ENCODE peak calls at places on chromosome 21, in five cellular contexts. B, U, G, J and I are unnamed samples.
A peak's percentile ranks its signal among the peaks of the same experiment; 100 is the strongest.

GRCh38 chr21:33289199-33289819 is 23.1 kb downstream of the IL10RB start:
- DNase-seq in B (no peak), J (peak; percentile 86), U (no peak), G (peak; percentile 56), I (no peak)

GRCh38 chr21:19236209-19236608 is 832.6 kb upstream of the TMPRSS15 start:
- DNase-seq in B (no peak), U (no peak), G (no peak), J (no peak), I (no peak)

GRCh38 chr21:40141621-40142020 is 274.4 kb downstream of the PCP4 start:
- DNase-seq in U (no peak), J (no peak), G (no peak), B (no peak), I (no peak)

GRCh38 chr21:19529031-19529430 is 1125.4 kb upstream of the TMPRSS15 start:
- DNase-seq in U (no peak), B (no peak), J (no peak), G (no peak), I (no peak)

GRCh38 chr21:31191553-31191952 is 152.5 kb downstream of the TIAM1 start:
- DNase-seq in B (no peak), G (no peak), U (no peak), J (no peak), I (no peak)

GRCh38 chr21:26127918-26128317 is 42.7 kb downstream of the APP start:
- DNase-seq in B (no peak), U (no peak), J (peak; percentile 55), G (peak; percentile 59), I (no peak)

GRCh38 chr21:14616303-14617039 is 70.4 kb upstream of the SAMSN1 start:
- DNase-seq in J (no peak), G (peak; percentile 20), B (no peak), U (no peak), I (no peak)

GRCh38 chr21:41074607-41075184 is 93.3 kb upstream of the BACE2 start:
- DNase-seq in U (no peak), G (no peak), J (no peak), B (no peak), I (no peak)

GRCh38 chr21:40618216-40618615 is 228.7 kb downstream of the DSCAM start:
- DNase-seq in B (no peak), U (no peak), J (no peak), G (no peak), I (no peak)

GRCh38 chr21:14877581-14878228 is 187.1 kb downstream of the NRIP1 start:
- DNase-seq in J (peak; percentile 55), G (no peak), B (no peak), U (no peak), I (no peak)

GRCh38 chr21:36188081-36188681 is 31.6 kb downstream of the DOP1B start:
- DNase-seq in B (no peak), G (no peak), U (no peak), J (no peak), I (no peak)

GRCh38 chr21:46199436-46200373 is 15.4 kb upstream of the SPATC1L start:
- DNase-seq in B (no peak), U (no peak), G (no peak), J (no peak), I (no peak)

GRCh38 chr21:41508415-41509205 is 652 bp upstream of the TMPRSS2 start:
- DNase-seq in J (no peak), G (no peak), B (no peak), U (no peak), I (no peak)

GRCh38 chr21:23111070-23111605 is 2112.9 kb downstream of the NCAM2 start:
- DNase-seq in B (no peak), J (no peak), G (no peak), U (no peak), I (no peak)

GRCh38 chr21:32371913-32372314 is 20.9 kb downstream of the URB1 start:
- DNase-seq in U (no peak), J (peak; percentile 57), G (peak; percentile 93), B (no peak), I (no peak)

GRCh38 chr21:39900491-39900890 is 33.3 kb downstream of the PCP4 start:
- DNase-seq in U (no peak), G (no peak), B (no peak), J (no peak), I (no peak)

GRCh38 chr21:14403681-14404318 is 20.9 kb upstream of the HSPA13 start:
- DNase-seq in U (peak; percentile 45), B (no peak), J (peak; percentile 11), G (peak; percentile 64), I (peak; percentile 41)

GRCh38 chr21:46325073-46325912 is 1.3 kb downstream of the PCNT start:
- DNase-seq in J (peak; percentile 28), G (peak; percentile 56), B (peak; percentile 35), U (peak; percentile 60), I (peak; percentile 58)

GRCh38 chr21:25506887-25507286 is 100.4 kb downstream of the MRPL39 start:
- DNase-seq in J (peak; percentile 63), B (no peak), U (no peak), G (peak; percentile 6), I (no peak)

GRCh38 chr21:38300180-38300579 is 43.4 kb downstream of the KCNJ15 start:
- DNase-seq in G (no peak), U (no peak), B (no peak), J (no peak), I (peak; percentile 34)

GRCh38 chr21:38298833-38299232 is 42.0 kb downstream of the KCNJ15 start:
- DNase-seq in U (no peak), G (no peak), B (no peak), J (no peak), I (no peak)

GRCh38 chr21:38299651-38300050 is 42.9 kb downstream of the KCNJ15 start:
- DNase-seq in U (no peak), J (no peak), B (no peak), G (no peak), I (no peak)

GRCh38 chr21:38303300-38303699 is 46.5 kb downstream of the KCNJ15 start:
- DNase-seq in U (no peak), B (peak; percentile 61), J (peak; percentile 84), G (peak; percentile 91), I (no peak)

DNA sequence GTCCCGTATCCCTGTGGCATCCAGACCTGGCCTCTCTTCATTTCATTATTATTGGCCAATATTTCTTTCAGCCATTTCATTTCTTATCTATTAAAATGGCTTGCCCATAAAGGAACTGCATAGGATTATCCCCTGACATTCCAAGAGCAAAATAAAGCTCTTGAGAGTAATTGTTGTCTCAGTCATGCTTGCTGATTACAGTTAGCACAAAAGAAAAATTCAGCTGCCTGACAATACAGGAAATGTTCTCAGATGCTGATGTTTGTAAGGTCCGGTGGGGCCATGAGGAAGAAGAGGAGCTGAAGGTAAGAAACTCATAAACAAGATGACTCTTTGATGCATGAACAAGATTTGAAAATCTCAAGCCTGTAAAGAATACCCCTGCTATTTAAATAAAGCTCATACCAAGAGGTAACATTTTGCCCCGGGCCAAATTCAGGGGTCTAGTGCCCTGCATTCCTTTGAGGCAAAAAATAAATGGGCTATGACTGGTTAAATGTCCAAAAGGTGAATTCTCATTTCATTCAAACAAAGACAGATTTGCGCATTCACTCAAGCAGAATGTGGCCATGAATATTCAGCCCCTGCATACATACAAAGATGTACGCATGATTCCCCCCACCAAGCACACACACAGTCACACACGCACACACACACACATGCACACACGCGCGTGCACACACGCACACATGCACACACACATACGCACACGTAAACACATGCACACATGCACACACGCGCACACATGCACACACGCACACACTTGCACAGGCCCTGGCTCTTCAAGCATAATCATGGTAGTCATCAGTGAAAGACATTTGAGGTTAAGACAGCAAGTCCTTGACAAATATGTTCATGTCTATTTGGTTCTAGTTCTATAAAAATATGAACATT is 44.8 kb downstream of the KCNJ15 start:
- DNase-seq in J (no peak), G (no peak), U (no peak), B (no peak), I (no peak)
- H3K4me3 ChIP-seq in J (no peak overlapping the region), G (no peak overlapping the region), U (no peak overlapping the region), B (no peak overlapping the region), I (no peak overlapping the region)

GRCh38 chr21:44752701-44753235 is 41.4 kb upstream of the TSPEAR start:
- DNase-seq in U (no peak), G (peak; percentile 45), B (no peak), J (no peak), I (no peak)

GRCh38 chr21:44751186-44751798 is 39.9 kb upstream of the TSPEAR start:
- DNase-seq in G (no peak), U (no peak), B (no peak), J (no peak), I (no peak)

GRCh38 chr21:44753357-44753756 is 42.0 kb upstream of the TSPEAR start:
- DNase-seq in B (no peak), G (no peak), U (no peak), J (no peak), I (no peak)

GRCh38 chr21:44750675-44751025 is 39.3 kb upstream of the TSPEAR start:
- DNase-seq in U (no peak), B (no peak), J (no peak), G (no peak), I (no peak)

GRCh38 chr21:44751799-44752636 is 40.6 kb upstream of the TSPEAR start:
- DNase-seq in B (no peak), U (no peak), J (no peak), G (no peak), I (no peak)
- H3K4me3 ChIP-seq in B (no peak overlapping the region), U (no peak overlapping the region), J (no peak overlapping the region), G (no peak overlapping the region), I (no peak overlapping the region)

DNA sequence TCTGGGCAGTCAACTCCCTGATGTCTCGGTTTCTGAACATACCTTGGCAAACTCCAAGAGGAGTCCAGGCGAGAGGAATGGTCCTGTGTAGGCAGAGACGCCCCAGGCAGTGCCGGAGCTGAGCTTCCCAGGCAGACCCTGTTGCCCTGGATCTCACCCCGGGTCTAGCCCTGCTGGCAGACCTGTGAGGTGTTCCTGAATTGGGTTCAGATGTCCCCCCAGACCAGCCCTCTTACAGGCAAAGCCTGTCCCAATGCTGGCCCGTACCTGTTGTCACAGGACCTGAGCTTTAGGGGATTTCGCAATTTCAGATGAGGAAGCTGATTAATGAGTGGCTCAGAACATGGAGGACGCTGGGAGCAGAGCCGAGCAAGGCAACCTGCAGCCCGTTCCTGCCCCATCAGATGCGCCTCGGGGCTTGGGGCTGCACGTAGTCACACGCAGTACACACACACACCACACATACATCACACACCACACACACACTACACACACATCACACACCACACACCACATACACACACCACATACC is 38.5 kb upstream of the PDE9A start:
- DNase-seq in U (peak; percentile 18), B (no peak), G (no peak), J (no peak), I (peak; percentile 67)
- H3K4me3 ChIP-seq in U (no peak overlapping the region), B (no peak overlapping the region), G (no peak overlapping the region), J (no peak overlapping the region), I (peak overlapping the region; percentile 26)

GRCh38 chr21:27647401-27647800 is 680.5 kb upstream of the ADAMTS5 start:
- DNase-seq in J (no peak), G (peak; percentile 37), U (no peak), B (no peak), I (no peak)
- H3K4me3 ChIP-seq in J (no peak overlapping the region), G (no peak overlapping the region), U (no peak overlapping the region), B (no peak overlapping the region), I (no peak overlapping the region)

DNA sequence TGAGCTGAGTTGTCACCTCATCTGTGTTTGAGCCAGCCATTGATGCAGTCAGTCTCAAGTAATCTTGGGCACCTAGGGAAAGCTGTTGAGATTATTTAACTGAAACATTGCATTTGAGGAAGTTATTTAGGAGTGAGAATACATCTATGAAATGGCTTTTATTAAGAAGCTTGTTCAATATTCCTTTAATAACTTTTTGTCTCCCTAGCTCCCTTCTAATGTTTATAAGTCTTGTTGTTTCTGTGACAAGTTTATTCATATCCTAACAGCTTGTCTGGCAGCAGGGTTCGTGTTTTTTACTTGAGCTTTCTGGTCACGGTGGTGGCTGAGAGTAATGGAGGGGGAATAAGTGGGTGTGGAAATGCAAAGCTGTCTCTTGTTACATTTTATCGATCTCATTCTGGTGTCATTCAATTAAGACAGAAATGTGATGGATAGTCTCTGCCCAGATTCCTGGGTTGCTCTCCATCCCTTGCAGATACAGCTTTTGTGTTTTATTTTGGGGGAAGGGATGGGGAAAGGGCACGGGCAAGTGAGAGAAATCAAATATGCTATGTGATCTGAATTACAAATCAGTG is 556.0 kb downstream of the USP25 start:
- DNase-seq in B (no peak), G (no peak), U (no peak), J (no peak), I (no peak)
- H3K4me3 ChIP-seq in B (no peak overlapping the region), G (no peak overlapping the region), U (no peak overlapping the region), J (no peak overlapping the region), I (no peak overlapping the region)